ENCODE peak calls at places on chromosomes 11 and 22, in nine cellular contexts. One of them, this sample, is unnamed.

GRCh38 chr11:8674859-8675258 is 7.6 kb downstream of the TRIM66 start:
- DNase-seq in epithelial cell of proximal tubule: no peak
- DNase-seq in cardiac muscle cell: no peak
- DNase-seq in PC-3: no peak
- DNase-seq in Panc1: no peak
- DNase-seq in AG10803: no peak
- DNase-seq in CD14-positive monocyte: no peak
- DNase-seq in sigmoid colon: no peak
- DNase-seq in CD8-positive, alpha-beta T cell: no peak
- DNase-seq in this sample: no peak

GRCh38 chr11:68036141-68036716 is 2.6 kb upstream of the TCIRG1 start:
- DNase-seq in epithelial cell of proximal tubule: no peak
- DNase-seq in cardiac muscle cell: no peak
- DNase-seq in PC-3: no peak
- DNase-seq in Panc1: no peak
- DNase-seq in AG10803: no peak
- DNase-seq in CD14-positive monocyte: peak; percentile 76
- DNase-seq in sigmoid colon: peak; percentile 73
- DNase-seq in CD8-positive, alpha-beta T cell: no peak
- DNase-seq in this sample: no peak

GRCh38 chr11:101866619-101867491 is 48.0 kb upstream of the CEP126 start:
- DNase-seq in epithelial cell of proximal tubule: peak; percentile 97
- DNase-seq in cardiac muscle cell: no peak
- DNase-seq in PC-3: peak; percentile 91
- DNase-seq in Panc1: no peak
- DNase-seq in AG10803: peak; percentile 68
- DNase-seq in CD14-positive monocyte: no peak
- DNase-seq in sigmoid colon: no peak
- DNase-seq in CD8-positive, alpha-beta T cell: no peak
- DNase-seq in this sample: no peak

GRCh38 chr22:25111579-25112517 is 87.8 kb upstream of the CRYBB3 start:
- DNase-seq in epithelial cell of proximal tubule: no peak
- DNase-seq in cardiac muscle cell: peak; percentile 49
- DNase-seq in PC-3: no peak
- DNase-seq in Panc1: no peak
- DNase-seq in AG10803: no peak
- DNase-seq in CD14-positive monocyte: no peak
- DNase-seq in sigmoid colon: no peak
- DNase-seq in CD8-positive, alpha-beta T cell: no peak
- DNase-seq in this sample: no peak

GRCh38 chr22:49659924-49660315 is 167.8 kb downstream of the BRD1 start:
- DNase-seq in epithelial cell of proximal tubule: no peak
- DNase-seq in cardiac muscle cell: no peak
- DNase-seq in PC-3: no peak
- DNase-seq in Panc1: no peak
- DNase-seq in AG10803: no peak
- DNase-seq in CD14-positive monocyte: no peak
- DNase-seq in sigmoid colon: no peak
- DNase-seq in CD8-positive, alpha-beta T cell: no peak
- DNase-seq in this sample: no peak

GRCh38 chr22:30830907-30831306 is 136.2 kb downstream of the OSBP2 start:
- DNase-seq in epithelial cell of proximal tubule: peak; percentile 52
- DNase-seq in cardiac muscle cell: no peak
- DNase-seq in PC-3: peak; percentile 95
- DNase-seq in Panc1: peak; percentile 30
- DNase-seq in AG10803: peak; percentile 97
- DNase-seq in CD14-positive monocyte: no peak
- DNase-seq in sigmoid colon: no peak
- DNase-seq in CD8-positive, alpha-beta T cell: no peak
- DNase-seq in this sample: no peak

GRCh38 chr22:49865156-49865555 is 11.5 kb downstream of the ZBED4 start:
- DNase-seq in epithelial cell of proximal tubule: no peak
- DNase-seq in cardiac muscle cell: no peak
- DNase-seq in PC-3: no peak
- DNase-seq in Panc1: no peak
- DNase-seq in AG10803: no peak
- DNase-seq in CD14-positive monocyte: no peak
- DNase-seq in sigmoid colon: no peak
- DNase-seq in CD8-positive, alpha-beta T cell: no peak
- DNase-seq in this sample: no peak

GRCh38 chr11:16863382-16863781 is 124.9 kb downstream of the C11orf58 start:
- DNase-seq in epithelial cell of proximal tubule: no peak
- DNase-seq in cardiac muscle cell: peak; percentile 47
- DNase-seq in PC-3: no peak
- DNase-seq in Panc1: no peak
- DNase-seq in AG10803: no peak
- DNase-seq in CD14-positive monocyte: no peak
- DNase-seq in sigmoid colon: no peak
- DNase-seq in CD8-positive, alpha-beta T cell: no peak
- DNase-seq in this sample: no peak

GRCh38 chr11:73401924-73402833 is 26.0 kb downstream of the RELT start:
- DNase-seq in epithelial cell of proximal tubule: no peak
- DNase-seq in cardiac muscle cell: no peak
- DNase-seq in PC-3: no peak
- DNase-seq in Panc1: no peak
- DNase-seq in AG10803: no peak
- DNase-seq in CD14-positive monocyte: no peak
- DNase-seq in sigmoid colon: no peak
- DNase-seq in CD8-positive, alpha-beta T cell: no peak
- DNase-seq in this sample: no peak

GRCh38 chr11:119126675-119127268 is 5.4 kb downstream of the HINFP start:
- DNase-seq in epithelial cell of proximal tubule: no peak
- DNase-seq in cardiac muscle cell: no peak
- DNase-seq in PC-3: no peak
- DNase-seq in Panc1: no peak
- DNase-seq in AG10803: no peak
- DNase-seq in CD14-positive monocyte: peak; percentile 23
- DNase-seq in sigmoid colon: no peak
- DNase-seq in CD8-positive, alpha-beta T cell: no peak
- DNase-seq in this sample: no peak
- TF ChIP-seq CTCF in epithelial cell of proximal tubule: no peak
- TF ChIP-seq CTCF in cardiac muscle cell: no peak
- TF ChIP-seq CTCF in PC-3: no peak
- TF ChIP-seq CTCF in Panc1: no peak
- TF ChIP-seq CTCF in AG10803: no peak
- TF ChIP-seq CTCF in CD14-positive monocyte: no peak
- TF ChIP-seq CTCF in sigmoid colon: no peak
- TF ChIP-seq CTCF in CD8-positive, alpha-beta T cell: no peak
- TF ChIP-seq CTCF in this sample: no peak

GRCh38 chr11:82859746-82860145 is 40.5 kb downstream of the PRCP start:
- DNase-seq in epithelial cell of proximal tubule: no peak
- DNase-seq in cardiac muscle cell: no peak
- DNase-seq in PC-3: no peak
- DNase-seq in Panc1: no peak
- DNase-seq in AG10803: peak; percentile 31
- DNase-seq in CD14-positive monocyte: no peak
- DNase-seq in sigmoid colon: no peak
- DNase-seq in CD8-positive, alpha-beta T cell: no peak
- DNase-seq in this sample: no peak

GRCh38 chr11:82858556-82859091 is 41.6 kb downstream of the PRCP start:
- DNase-seq in epithelial cell of proximal tubule: peak; percentile 30
- DNase-seq in cardiac muscle cell: no peak
- DNase-seq in PC-3: peak; percentile 98
- DNase-seq in Panc1: peak; percentile 69
- DNase-seq in AG10803: peak; percentile 81
- DNase-seq in CD14-positive monocyte: no peak
- DNase-seq in sigmoid colon: no peak
- DNase-seq in CD8-positive, alpha-beta T cell: no peak
- DNase-seq in this sample: no peak

GRCh38 chr11:82857145-82857544 is 43.1 kb downstream of the PRCP start:
- DNase-seq in epithelial cell of proximal tubule: no peak
- DNase-seq in cardiac muscle cell: no peak
- DNase-seq in PC-3: no peak
- DNase-seq in Panc1: no peak
- DNase-seq in AG10803: no peak
- DNase-seq in CD14-positive monocyte: no peak
- DNase-seq in sigmoid colon: no peak
- DNase-seq in CD8-positive, alpha-beta T cell: no peak
- DNase-seq in this sample: no peak

GRCh38 chr11:82855616-82856015 is 44.6 kb downstream of the PRCP start:
- DNase-seq in epithelial cell of proximal tubule: no peak
- DNase-seq in cardiac muscle cell: no peak
- DNase-seq in PC-3: no peak
- DNase-seq in Panc1: no peak
- DNase-seq in AG10803: peak; percentile 3
- DNase-seq in CD14-positive monocyte: no peak
- DNase-seq in sigmoid colon: no peak
- DNase-seq in CD8-positive, alpha-beta T cell: no peak
- DNase-seq in this sample: no peak

GRCh38 chr11:82858133-82858532 is 42.1 kb downstream of the PRCP start:
- DNase-seq in epithelial cell of proximal tubule: no peak
- DNase-seq in cardiac muscle cell: no peak
- DNase-seq in PC-3: no peak
- DNase-seq in Panc1: no peak
- DNase-seq in AG10803: no peak
- DNase-seq in CD14-positive monocyte: no peak
- DNase-seq in sigmoid colon: no peak
- DNase-seq in CD8-positive, alpha-beta T cell: no peak
- DNase-seq in this sample: no peak
- TF ChIP-seq CTCF in epithelial cell of proximal tubule: no peak
- TF ChIP-seq CTCF in cardiac muscle cell: no peak
- TF ChIP-seq CTCF in PC-3: no peak
- TF ChIP-seq CTCF in Panc1: peak; percentile 11
- TF ChIP-seq CTCF in AG10803: no peak
- TF ChIP-seq CTCF in CD14-positive monocyte: no peak
- TF ChIP-seq CTCF in sigmoid colon: no peak
- TF ChIP-seq CTCF in CD8-positive, alpha-beta T cell: no peak
- TF ChIP-seq CTCF in this sample: no peak

GRCh38 chr22:35558719-35559118 is 18.1 kb downstream of the RASD2 start:
- DNase-seq in epithelial cell of proximal tubule: no peak
- DNase-seq in cardiac muscle cell: no peak
- DNase-seq in PC-3: no peak
- DNase-seq in Panc1: no peak
- DNase-seq in AG10803: no peak
- DNase-seq in CD14-positive monocyte: no peak
- DNase-seq in sigmoid colon: no peak
- DNase-seq in CD8-positive, alpha-beta T cell: no peak
- DNase-seq in this sample: no peak

GRCh38 chr22:35558031-35558430 is 17.4 kb downstream of the RASD2 start:
- DNase-seq in epithelial cell of proximal tubule: no peak
- DNase-seq in cardiac muscle cell: no peak
- DNase-seq in PC-3: no peak
- DNase-seq in Panc1: no peak
- DNase-seq in AG10803: no peak
- DNase-seq in CD14-positive monocyte: no peak
- DNase-seq in sigmoid colon: no peak
- DNase-seq in CD8-positive, alpha-beta T cell: no peak
- DNase-seq in this sample: no peak

GRCh38 chr22:35560824-35561223 is 20.2 kb downstream of the RASD2 start:
- DNase-seq in epithelial cell of proximal tubule: no peak
- DNase-seq in cardiac muscle cell: no peak
- DNase-seq in PC-3: no peak
- DNase-seq in Panc1: no peak
- DNase-seq in AG10803: no peak
- DNase-seq in CD14-positive monocyte: no peak
- DNase-seq in sigmoid colon: no peak
- DNase-seq in CD8-positive, alpha-beta T cell: no peak
- DNase-seq in this sample: no peak

GRCh38 chr22:35560366-35560765 is 19.7 kb downstream of the RASD2 start:
- DNase-seq in epithelial cell of proximal tubule: no peak
- DNase-seq in cardiac muscle cell: no peak
- DNase-seq in PC-3: no peak
- DNase-seq in Panc1: no peak
- DNase-seq in AG10803: no peak
- DNase-seq in CD14-positive monocyte: no peak
- DNase-seq in sigmoid colon: no peak
- DNase-seq in CD8-positive, alpha-beta T cell: no peak
- DNase-seq in this sample: no peak

GRCh38 chr22:35559354-35560005 is 18.8 kb downstream of the RASD2 start:
- DNase-seq in epithelial cell of proximal tubule: no peak
- DNase-seq in cardiac muscle cell: no peak
- DNase-seq in PC-3: no peak
- DNase-seq in Panc1: no peak
- DNase-seq in AG10803: peak; percentile 31
- DNase-seq in CD14-positive monocyte: no peak
- DNase-seq in sigmoid colon: no peak
- DNase-seq in CD8-positive, alpha-beta T cell: no peak
- DNase-seq in this sample: no peak
- TF ChIP-seq CTCF in epithelial cell of proximal tubule: no peak
- TF ChIP-seq CTCF in cardiac muscle cell: no peak
- TF ChIP-seq CTCF in PC-3: no peak
- TF ChIP-seq CTCF in Panc1: no peak
- TF ChIP-seq CTCF in AG10803: no peak
- TF ChIP-seq CTCF in CD14-positive monocyte: no peak
- TF ChIP-seq CTCF in sigmoid colon: no peak
- TF ChIP-seq CTCF in CD8-positive, alpha-beta T cell: no peak
- TF ChIP-seq CTCF in this sample: no peak

GRCh38 chr11:5452712-5453111 is 3.6 kb downstream of the OR51I2 start:
- DNase-seq in epithelial cell of proximal tubule: no peak
- DNase-seq in cardiac muscle cell: no peak
- DNase-seq in PC-3: no peak
- DNase-seq in Panc1: no peak
- DNase-seq in AG10803: no peak
- DNase-seq in CD14-positive monocyte: no peak
- DNase-seq in sigmoid colon: no peak
- DNase-seq in CD8-positive, alpha-beta T cell: no peak
- DNase-seq in this sample: no peak
- TF ChIP-seq CTCF in epithelial cell of proximal tubule: peak; percentile 17
- TF ChIP-seq CTCF in cardiac muscle cell: no peak
- TF ChIP-seq CTCF in PC-3: peak; percentile 14
- TF ChIP-seq CTCF in Panc1: peak; percentile 13
- TF ChIP-seq CTCF in AG10803: no peak
- TF ChIP-seq CTCF in CD14-positive monocyte: no peak
- TF ChIP-seq CTCF in sigmoid colon: no peak
- TF ChIP-seq CTCF in CD8-positive, alpha-beta T cell: no peak
- TF ChIP-seq CTCF in this sample: no peak